ENCODE peak calls at places on chromosome 9, in nine cellular contexts. D, Y, X, B, V, N, Z, E and S are unnamed samples.
A peak's percentile ranks its signal among the peaks of the same experiment; 100 is the strongest.

GRCh38 chr9:6827370-6827949 is 69.7 kb downstream of the KDM4C start:
- DNase-seq in D (peak; percentile 28), Y (peak; percentile 23), X (no peak), B (peak; percentile 15), V (no peak), N (peak; percentile 60), Z (peak; percentile 85), E (no peak), S (no peak)

GRCh38 chr9:27460225-27461023 is 63.7 kb upstream of the IFNK start:
- DNase-seq in D (no peak), Y (no peak), X (no peak), B (peak; percentile 20), V (no peak), N (no peak), Z (no peak), E (no peak), S (no peak)

GRCh38 chr9:18847576-18848275 is 185.3 kb downstream of the SAXO1 start:
- DNase-seq in D (no peak), Y (no peak), X (no peak), B (no peak), V (no peak), N (no peak), Z (no peak), E (no peak), S (no peak)

GRCh38 chr9:134025606-134026541 is 593 bp downstream of the BRD3OS start:
- DNase-seq in D (no peak), Y (peak; percentile 42), X (peak; percentile 32), B (peak; percentile 76), V (peak; percentile 53), N (peak; percentile 32), Z (no peak), E (no peak), S (no peak)

GRCh38 chr9:94743035-94743954 is 16.8 kb downstream of the AOPEP start:
- DNase-seq in D (no peak), Y (no peak), X (no peak), B (no peak), V (no peak), N (no peak), Z (no peak), E (peak; percentile 62), S (no peak)

GRCh38 chr9:75087279-75087823 is 604 bp downstream of the NMRK1 start:
- DNase-seq in D (peak; percentile 46), Y (peak; percentile 33), X (peak; percentile 25), B (no peak), V (no peak), N (no peak), Z (no peak), E (no peak), S (no peak)

GRCh38 chr9:35828716-35829083 is at the start of gene FAM221B:
- DNase-seq in D (no peak), Y (no peak), X (no peak), B (no peak), V (no peak), N (peak; percentile 33), Z (peak; percentile 38), E (no peak), S (no peak)

GRCh38 chr9:20950707-20951106 is 80.7 kb downstream of the HACD4 start:
- DNase-seq in D (no peak), Y (no peak), X (no peak), B (no peak), V (no peak), N (no peak), Z (no peak), E (no peak), S (no peak)

GRCh38 chr9:15238646-15239045 is 68.4 kb downstream of the TTC39B start:
- DNase-seq in D (no peak), Y (no peak), X (no peak), B (no peak), V (no peak), N (no peak), Z (no peak), E (no peak), S (no peak)

GRCh38 chr9:31674264-31674663 is 710.2 kb upstream of the ACO1 start:
- DNase-seq in D (no peak), Y (no peak), X (no peak), B (no peak), V (no peak), N (no peak), Z (no peak), E (no peak), S (no peak)

GRCh38 chr9:137454145-137454505 is 5.0 kb downstream of the NSMF start:
- DNase-seq in D (peak; percentile 41), Y (peak; percentile 27), X (no peak), B (peak; percentile 60), V (no peak), N (no peak), Z (no peak), E (no peak), S (no peak)

GRCh38 chr9:83403864-83404263 is 134.3 kb downstream of the FRMD3 start:
- DNase-seq in D (no peak), Y (no peak), X (no peak), B (no peak), V (no peak), N (no peak), Z (no peak), E (no peak), S (no peak)

GRCh38 chr9:98328770-98329169 is 73.3 kb upstream of the TBC1D2 start:
- DNase-seq in D (no peak), Y (no peak), X (no peak), B (no peak), V (no peak), N (no peak), Z (no peak), E (no peak), S (no peak)

GRCh38 chr9:93255994-93256877 is 72.3 kb downstream of the WNK2 start:
- DNase-seq in D (no peak), Y (no peak), X (no peak), B (no peak), V (no peak), N (no peak), Z (no peak), E (no peak), S (no peak)

GRCh38 chr9:90478821-90479220 is 163.8 kb downstream of the DIRAS2 start:
- DNase-seq in D (no peak), Y (no peak), X (no peak), B (no peak), V (no peak), N (no peak), Z (no peak), E (no peak), S (no peak)